ENCODE peak calls at places on chromosomes 4 and X, in six cellular contexts. One of them, this sample, is unnamed.

GRCh38 chrX:27583976-27584375 is 6.2 kb upstream of the DCAF8L2 start:
- DNase-seq in stimulated activated CD4-positive, alpha-beta T cell treated with anti-CD3 and anti-CD28 coated beads, TNF-alpha, amount 100 ng/mL, for 24 hours: no peak
- DNase-seq in stimulated activated CD8-positive, alpha-beta memory T cell treated with anti-CD3 and anti-CD28 coated beads, Interleukin-12 subunit alpha, Interleukin-12 subunit beta, amount 100 ng/mL, for 1 hour: no peak
- DNase-seq in sciatic nerve: no peak
- DNase-seq in left ventricle myocardium inferior: no peak
- DNase-seq in ELF-1: no peak
- DNase-seq in this sample: no peak

GRCh38 chr4:113051361-113051760 is 1.9 kb downstream of the ANK2 start:
- DNase-seq in stimulated activated CD4-positive, alpha-beta T cell treated with anti-CD3 and anti-CD28 coated beads, TNF-alpha, amount 100 ng/mL, for 24 hours: no peak
- DNase-seq in ELF-1: no peak
- DNase-seq in stimulated activated CD8-positive, alpha-beta memory T cell treated with anti-CD3 and anti-CD28 coated beads, Interleukin-12 subunit alpha, Interleukin-12 subunit beta, amount 100 ng/mL, for 1 hour: no peak
- DNase-seq in left ventricle myocardium inferior: no peak
- DNase-seq in sciatic nerve: no peak
- DNase-seq in this sample: no peak

GRCh38 chr4:38145033-38145673 is 185.0 kb downstream of the PTTG2 start:
- DNase-seq in stimulated activated CD8-positive, alpha-beta memory T cell treated with anti-CD3 and anti-CD28 coated beads, Interleukin-12 subunit alpha, Interleukin-12 subunit beta, amount 100 ng/mL, for 1 hour: no peak
- DNase-seq in ELF-1: no peak
- DNase-seq in sciatic nerve: no peak
- DNase-seq in left ventricle myocardium inferior: no peak
- DNase-seq in stimulated activated CD4-positive, alpha-beta T cell treated with anti-CD3 and anti-CD28 coated beads, TNF-alpha, amount 100 ng/mL, for 24 hours: no peak
- DNase-seq in this sample: no peak

GRCh38 chr4:158998624-158999023 is 104.3 kb upstream of the RAPGEF2 start:
- DNase-seq in sciatic nerve: no peak
- DNase-seq in left ventricle myocardium inferior: no peak
- DNase-seq in ELF-1: no peak
- DNase-seq in stimulated activated CD4-positive, alpha-beta T cell treated with anti-CD3 and anti-CD28 coated beads, TNF-alpha, amount 100 ng/mL, for 24 hours: no peak
- DNase-seq in stimulated activated CD8-positive, alpha-beta memory T cell treated with anti-CD3 and anti-CD28 coated beads, Interleukin-12 subunit alpha, Interleukin-12 subunit beta, amount 100 ng/mL, for 1 hour: no peak
- DNase-seq in this sample: no peak

GRCh38 chrX:133359466-133359865 is 55.8 kb downstream of the GPC4 start:
- DNase-seq in left ventricle myocardium inferior: no peak
- DNase-seq in stimulated activated CD4-positive, alpha-beta T cell treated with anti-CD3 and anti-CD28 coated beads, TNF-alpha, amount 100 ng/mL, for 24 hours: no peak
- DNase-seq in ELF-1: peak; percentile 42
- DNase-seq in stimulated activated CD8-positive, alpha-beta memory T cell treated with anti-CD3 and anti-CD28 coated beads, Interleukin-12 subunit alpha, Interleukin-12 subunit beta, amount 100 ng/mL, for 1 hour: no peak
- DNase-seq in sciatic nerve: no peak
- DNase-seq in this sample: no peak

GRCh38 chr4:6595897-6596537 is 21.0 kb downstream of the MAN2B2 start:
- DNase-seq in ELF-1: peak; percentile 56
- DNase-seq in left ventricle myocardium inferior: no peak
- DNase-seq in sciatic nerve: no peak
- DNase-seq in stimulated activated CD8-positive, alpha-beta memory T cell treated with anti-CD3 and anti-CD28 coated beads, Interleukin-12 subunit alpha, Interleukin-12 subunit beta, amount 100 ng/mL, for 1 hour: no peak
- DNase-seq in stimulated activated CD4-positive, alpha-beta T cell treated with anti-CD3 and anti-CD28 coated beads, TNF-alpha, amount 100 ng/mL, for 24 hours: no peak
- DNase-seq in this sample: no peak

GRCh38 chr4:40316782-40317635 is 18.1 kb upstream of the CHRNA9 start:
- DNase-seq in stimulated activated CD4-positive, alpha-beta T cell treated with anti-CD3 and anti-CD28 coated beads, TNF-alpha, amount 100 ng/mL, for 24 hours: peak; percentile 37
- DNase-seq in ELF-1: peak; percentile 83
- DNase-seq in sciatic nerve: peak; percentile 61
- DNase-seq in left ventricle myocardium inferior: no peak
- DNase-seq in stimulated activated CD8-positive, alpha-beta memory T cell treated with anti-CD3 and anti-CD28 coated beads, Interleukin-12 subunit alpha, Interleukin-12 subunit beta, amount 100 ng/mL, for 1 hour: peak; percentile 40
- DNase-seq in this sample: no peak

GRCh38 chrX:151975736-151976275 is 1.3 kb upstream of the GABRE start:
- DNase-seq in sciatic nerve: no peak
- DNase-seq in left ventricle myocardium inferior: no peak
- DNase-seq in stimulated activated CD8-positive, alpha-beta memory T cell treated with anti-CD3 and anti-CD28 coated beads, Interleukin-12 subunit alpha, Interleukin-12 subunit beta, amount 100 ng/mL, for 1 hour: no peak
- DNase-seq in ELF-1: no peak
- DNase-seq in stimulated activated CD4-positive, alpha-beta T cell treated with anti-CD3 and anti-CD28 coated beads, TNF-alpha, amount 100 ng/mL, for 24 hours: no peak
- DNase-seq in this sample: no peak

GRCh38 chr4:113996599-113997177 is 17.2 kb upstream of the ARSJ start:
- DNase-seq in ELF-1: no peak
- DNase-seq in stimulated activated CD8-positive, alpha-beta memory T cell treated with anti-CD3 and anti-CD28 coated beads, Interleukin-12 subunit alpha, Interleukin-12 subunit beta, amount 100 ng/mL, for 1 hour: no peak
- DNase-seq in stimulated activated CD4-positive, alpha-beta T cell treated with anti-CD3 and anti-CD28 coated beads, TNF-alpha, amount 100 ng/mL, for 24 hours: no peak
- DNase-seq in sciatic nerve: no peak
- DNase-seq in left ventricle myocardium inferior: no peak
- DNase-seq in this sample: no peak

GRCh38 chrX:24963823-24964222 is 51.9 kb downstream of the ARX start:
- DNase-seq in left ventricle myocardium inferior: no peak
- DNase-seq in ELF-1: no peak
- DNase-seq in stimulated activated CD4-positive, alpha-beta T cell treated with anti-CD3 and anti-CD28 coated beads, TNF-alpha, amount 100 ng/mL, for 24 hours: no peak
- DNase-seq in stimulated activated CD8-positive, alpha-beta memory T cell treated with anti-CD3 and anti-CD28 coated beads, Interleukin-12 subunit alpha, Interleukin-12 subunit beta, amount 100 ng/mL, for 1 hour: no peak
- DNase-seq in sciatic nerve: no peak
- DNase-seq in this sample: no peak

This sample was measured in D721Med.